ENCODE peak calls at places on chromosomes 2 and 18, in four cellular contexts. I, U, T and G are unnamed samples.

GRCh38 chr2:108616731-108617161 is 82.5 kb downstream of the LIMS1 start:
- DNase-seq in T (no peak), U (no peak), I (no peak), G (no peak)

GRCh38 chr18:36314754-36315153 is 17.2 kb downstream of the FHOD3 start:
- DNase-seq in U (no peak), I (no peak), T (no peak), G (no peak)

GRCh38 chr2:213161759-213162514 is 10.5 kb upstream of the IKZF2 start:
- DNase-seq in U (no peak), I (no peak), T (no peak), G (no peak)

GRCh38 chr2:112904883-112905282 is 6.1 kb upstream of the IL37 start:
- DNase-seq in T (no peak), U (no peak), I (no peak), G (no peak)

GRCh38 chr2:239363946-239364637 is 36.7 kb downstream of the HDAC4 start:
- DNase-seq in U (no peak), I (no peak), T (no peak), G (no peak)

GRCh38 chr2:234375481-234375880 is 121.4 kb downstream of the ARL4C start:
- DNase-seq in T (no peak), U (no peak), I (no peak), G (no peak)

GRCh38 chr2:204753841-204754240 is 208.6 kb downstream of the PARD3B start:
- DNase-seq in T (no peak), U (no peak), I (no peak), G (no peak)

GRCh38 chr18:47558110-47558750 is 306.8 kb upstream of the SKOR2 start:
- DNase-seq in I (no peak), T (no peak), U (no peak), G (no peak)

GRCh38 chr2:195029804-195030654 is 627.0 kb upstream of the SLC39A10 start:
- DNase-seq in U (no peak), T (peak), I (no peak), G (no peak)

GRCh38 chr2:58541511-58541910 is 300.4 kb upstream of the FANCL start:
- DNase-seq in T (no peak), U (peak), I (no peak), G (no peak)

GRCh38 chr2:99660616-99661416 is 171.0 kb upstream of the REV1 start:
- DNase-seq in I (no peak), T (no peak), U (no peak), G (no peak)

GRCh38 chr2:236673823-236674185 is 104.2 kb downstream of the ACKR3 start:
- DNase-seq in T (no peak), I (no peak), U (no peak), G (no peak)

GRCh38 chr2:29233428-29233827 is 118.2 kb downstream of the CLIP4 start:
- DNase-seq in I (no peak), T (no peak), U (peak), G (no peak)

GRCh38 chr2:190123956-190124355 is 61.4 kb upstream of the MSTN start:
- DNase-seq in U (no peak), I (no peak), T (no peak), G (no peak)

GRCh38 chr18:22378672-22379282 is 38.9 kb downstream of the CTAGE1 start:
- DNase-seq in U (peak), T (no peak), I (no peak), G (no peak)

GRCh38 chr2:168961450-168962229 is 60.5 kb downstream of the G6PC2 start:
- DNase-seq in I (no peak), U (peak), T (peak), G (no peak)

GRCh38 chr2:212845941-212846340 is 305.5 kb downstream of the IKZF2 start:
- DNase-seq in I (no peak), U (no peak), T (no peak), G (no peak)

GRCh38 chr18:32742620-32743019 is 30.2 kb downstream of the KLHL14 start:
- DNase-seq in U (peak), I (no peak), T (no peak), G (no peak)

GRCh38 chr2:88016086-88016947 is at the start of gene RNU2-63P:
- DNase-seq in U (peak), T (peak), I (peak), G (peak)

GRCh38 chr2:7758065-7758759 is 841.0 kb downstream of the RNF144A start:
- DNase-seq in T (no peak), I (no peak), U (no peak), G (no peak)

GRCh38 chr2:149800624-149801220 is 213.1 kb upstream of the MMADHC start:
- DNase-seq in T (no peak), I (no peak), U (peak), G (no peak)

GRCh38 chr2:168156661-168157060 is 90.7 kb downstream of the STK39 start:
- DNase-seq in T (no peak), U (no peak), I (no peak), G (no peak)

GRCh38 chr18:10477121-10477862 is 22.9 kb downstream of the APCDD1 start:
- DNase-seq in T (no peak), U (no peak), I (no peak), G (no peak)

GRCh38 chr2:88880441-88880953 is 189.0 kb downstream of the RPIA start:
- DNase-seq in U (peak), T (peak), I (no peak), G (no peak)

GRCh38 chr18:64202229-64202835 is 53.4 kb upstream of the LINC00305 start:
- DNase-seq in T (no peak), U (peak), I (no peak), G (no peak)

GRCh38 chr2:64888591-64889309 is 100.4 kb upstream of the SLC1A4 start:
- DNase-seq in I (no peak), T (no peak), U (no peak), G (no peak)

GRCh38 chr2:130852521-130853115 is 15.9 kb downstream of the ARHGEF4 start:
- DNase-seq in T (no peak), U (no peak), I (no peak), G (no peak)

GRCh38 chr2:98643496-98644100 is 35.2 kb downstream of the UNC50 start:
- DNase-seq in T (no peak), I (no peak), U (no peak), G (no peak)

GRCh38 chr2:206824219-206824618 is 58.8 kb downstream of the FASTKD2 start:
- DNase-seq in T (no peak), I (no peak), U (no peak), G (no peak)

GRCh38 chr18:79173742-79174141 is 104.5 kb downstream of the ATP9B start:
- DNase-seq in U (no peak), T (no peak), I (no peak), G (no peak)

GRCh38 chr2:70431948-70432347 is 121.7 kb downstream of the TGFA start:
- DNase-seq in U (no peak), T (no peak), I (no peak), G (no peak)

DNA sequence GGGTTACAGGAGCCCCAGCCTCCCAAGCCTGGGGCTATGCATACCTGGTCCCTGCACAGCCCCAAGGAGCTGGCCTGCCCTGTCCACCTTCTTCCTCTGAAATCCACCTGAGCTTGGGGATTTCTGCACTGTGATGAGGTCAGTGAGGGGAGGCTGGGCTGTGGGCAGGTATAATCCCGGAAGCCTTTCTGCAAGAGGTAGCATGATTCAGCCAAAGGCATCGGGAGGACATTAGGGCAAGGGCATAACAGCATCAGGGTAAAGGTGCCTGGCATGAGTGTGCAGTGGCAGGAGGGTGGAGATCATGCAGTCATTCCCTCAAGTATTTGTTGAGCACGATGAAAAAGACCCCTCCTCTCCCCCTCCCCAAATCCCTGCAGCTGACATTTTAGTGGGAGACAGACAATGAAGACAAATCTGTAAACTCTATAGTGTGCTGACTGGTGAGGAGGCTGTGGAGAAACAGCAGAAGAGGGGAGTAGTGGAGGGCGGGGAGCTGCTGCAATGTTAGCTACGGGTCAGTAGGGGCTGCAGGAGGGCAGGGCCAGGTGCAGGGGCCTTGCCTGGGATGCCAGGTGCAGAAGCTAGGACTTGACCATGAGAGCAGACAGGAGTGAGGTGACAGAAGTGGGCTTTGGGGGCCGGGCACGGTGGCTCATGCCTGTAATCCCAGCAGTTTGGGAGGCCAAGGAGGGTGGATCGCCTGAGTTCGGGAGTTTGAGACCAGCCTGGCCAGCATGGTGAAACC is 18.7 kb downstream of the ZFP36L2 start:
- DNase-seq in U (no peak), I (no peak), T (no peak), G (no peak)
- H3K27ac ChIP-seq in U (no peak), I (no peak), T (no peak), G (no peak)

DNA sequence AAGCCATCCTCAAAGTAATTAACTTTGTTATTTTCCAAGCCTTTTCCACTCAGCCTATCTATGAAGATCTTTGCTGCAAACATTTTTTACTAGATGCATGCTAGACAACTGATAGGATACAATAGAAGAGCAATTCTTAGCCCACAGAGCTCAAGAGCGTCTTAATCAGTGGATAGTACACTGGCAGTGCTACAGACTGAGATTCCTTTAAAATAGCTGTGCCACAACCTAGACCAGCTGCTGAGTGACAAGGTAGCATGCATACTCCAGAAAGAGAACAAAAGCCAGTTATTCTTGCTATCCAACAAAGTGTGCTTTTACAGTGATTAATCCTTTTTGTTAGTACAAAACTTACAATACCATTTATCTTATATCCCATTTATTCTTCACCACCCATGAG is 507.9 kb upstream of the SYT4 start:
- DNase-seq in I (no peak), T (no peak), U (no peak), G (no peak)
- TF ChIP-seq CTCF in I (no peak), T (no peak), U (no peak), G (no peak)

DNA sequence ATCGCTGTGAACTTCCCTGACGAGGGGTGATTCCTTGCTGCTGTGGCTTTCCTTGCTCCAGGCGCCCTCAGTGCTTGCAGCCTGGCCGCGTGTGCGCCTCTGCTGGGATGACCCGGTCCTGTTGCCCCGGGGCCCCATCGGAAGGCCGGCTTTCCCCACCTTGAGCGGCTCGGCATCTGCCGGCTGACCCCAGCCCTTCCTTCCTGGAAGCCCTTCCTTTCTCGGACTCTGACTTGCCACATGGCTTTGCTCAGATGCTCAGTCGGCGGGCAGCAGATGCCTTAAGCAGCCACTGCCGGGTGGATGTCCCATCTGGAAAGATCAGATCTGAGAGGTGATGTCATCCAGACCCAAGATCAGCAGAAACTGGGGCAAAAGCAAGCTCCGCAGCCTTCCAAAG is 100.5 kb upstream of the ODC1 start:
- DNase-seq in T (no peak), I (no peak), U (no peak), G (no peak)
- H3K4me3 ChIP-seq in T (no peak), I (no peak), U (no peak), G (no peak)

GRCh38 chr2:181806039-181806392 is 85.5 kb upstream of the ITPRID2 start:
- DNase-seq in T (no peak), U (no peak), I (no peak), G (no peak)
- H3K27ac ChIP-seq in T (no peak), U (no peak), I (no peak), G (no peak)

GRCh38 chr2:9424447-9425164 is 1.2 kb downstream of the CPSF3 start:
- DNase-seq in T (no peak), U (no peak), I (no peak), G (no peak)
- TF ChIP-seq CTCF in T (no peak), U (no peak), I (no peak), G (no peak)